ENCODE peak calls at places on chromosomes 16 and 17, in eight cellular contexts. M is COLO829; P is activated gamma-delta T cell treated with anti-CD3 and anti-CD28 coated beads, Interleukin-2, amount 50 U/mL, for 16 hours; E is anterior cingulate cortex; B is CD8-positive, alpha-beta T cell; O is NCI-H460; R is T-cell; I is ovary. K is an unnamed sample.

GRCh38 chr17:68564415-68565111 is 36.6 kb downstream of the FAM20A start:
- DNase-seq in M (no peak), P (no peak), E (no peak), B (no peak), O (no peak), R (no peak), I (no peak), K (no peak)

GRCh38 chr17:35918665-35919064 is 11.9 kb downstream of the RDM1 start:
- DNase-seq in M (no peak), P (no peak), E (no peak), B (no peak), O (no peak), R (no peak), I (no peak), K (no peak)

GRCh38 chr17:75773808-75774470 is 8.9 kb upstream of the GALK1 start:
- DNase-seq in M (no peak), P (no peak), E (no peak), B (no peak), O (no peak), R (no peak), I (no peak), K (no peak)

GRCh38 chr16:76441391-76441790 is 164.2 kb downstream of the CNTNAP4 start:
- DNase-seq in M (no peak), P (no peak), E (no peak), B (no peak), O (no peak), R (no peak), I (no peak), K (no peak)

GRCh38 chr17:6011241-6011640 is 58.9 kb upstream of the WSCD1 start:
- DNase-seq in M (no peak), P (no peak), E (no peak), B (no peak), O (no peak), R (no peak), I (no peak), K (no peak)

GRCh38 chr16:71404364-71404763 is 37.5 kb downstream of the TLE7 start:
- DNase-seq in M (no peak), P (no peak), E (no peak), B (no peak), O (no peak), R (no peak), I (no peak), K (no peak)

GRCh38 chr17:3531266-3532101 is 26.1 kb downstream of the TRPV3 start:
- DNase-seq in M (peak), P (no peak), E (peak), B (no peak), O (no peak), R (no peak), I (peak), K (no peak)

GRCh38 chr17:82014432-82014831 is 8.2 kb downstream of the CENPX start:
- DNase-seq in M (no peak), P (no peak), E (peak), B (no peak), O (no peak), R (no peak), I (no peak), K (no peak)

GRCh38 chr16:71499775-71500364 is 10.7 kb upstream of the ZNF19 start:
- DNase-seq in M (peak), P (peak), E (no peak), B (peak), O (peak), R (peak), I (no peak), K (peak)

GRCh38 chr17:52155301-52155700 is 3.2 kb downstream of the CA10 start:
- DNase-seq in M (peak), P (no peak), E (no peak), B (no peak), O (no peak), R (no peak), I (no peak), K (no peak)

GRCh38 chr16:2874032-2874431 is 9.0 kb upstream of the FLYWCH2 start:
- DNase-seq in M (no peak), P (no peak), E (no peak), B (no peak), O (no peak), R (no peak), I (no peak), K (no peak)

GRCh38 chr16:64240586-64240985 is 881.3 kb downstream of the CDH11 start:
- DNase-seq in M (no peak), P (no peak), E (no peak), B (no peak), O (no peak), R (no peak), I (no peak), K (no peak)

GRCh38 chr17:74770498-74771318 is 5.4 kb downstream of the NAT9 start:
- DNase-seq in M (no peak), P (peak), E (peak), B (peak), O (peak), R (peak), I (no peak), K (no peak)

GRCh38 chr17:3033248-3033640 is 30.2 kb downstream of the OR1D5 start:
- DNase-seq in M (no peak), P (no peak), E (no peak), B (no peak), O (no peak), R (no peak), I (peak), K (no peak)

GRCh38 chr17:1078831-1079561 is 82.1 kb downstream of the TIMM22 start:
- DNase-seq in M (no peak), P (no peak), E (peak), B (no peak), O (no peak), R (no peak), I (peak), K (no peak)

GRCh38 chr16:77213542-77214108 is 14.4 kb downstream of the SYCE1L start:
- DNase-seq in M (peak), P (no peak), E (no peak), B (no peak), O (peak), R (no peak), I (no peak), K (peak)

GRCh38 chr17:80083136-80083661 is 18.2 kb upstream of the GAA start:
- DNase-seq in M (no peak), P (no peak), E (no peak), B (no peak), O (no peak), R (no peak), I (no peak), K (no peak)